ENCODE peak calls at places on chromosome 5, in ten cellular contexts. J is substantia nigra; W is NCI-H1417; Q is cardiac fibroblast; B is ureter; N is stimulated activated CD8-positive, alpha-beta memory T cell treated with anti-CD3 and anti-CD28 coated beads, Interleukin-12 subunit alpha, Interleukin-12 subunit beta, amount 100 ng/mL, for 1 hour; Z is heart left ventricle; O is fibroblast of the conjunctiva; I is iris pigment epithelial cell; D is iPS-NIHi11. R is an unnamed sample.

GRCh38 chr5:92916036-92916435 is 665.0 kb downstream of the NR2F1-AS1 start:
- DNase-seq in Q (peak), O (peak), J (no peak), D (no peak), Z (no peak), B (no peak), N (no peak), W (peak), I (peak), R (no peak)

GRCh38 chr5:36202521-36202961 is 39.2 kb downstream of the NADK2 start:
- DNase-seq in J (no peak), O (no peak), I (peak), N (no peak), D (no peak), W (no peak), B (no peak), Q (peak), Z (peak), R (no peak)

GRCh38 chr5:90096415-90097081 is 313.0 kb downstream of the CETN3 start:
- DNase-seq in O (no peak), B (no peak), Q (peak), W (no peak), Z (no peak), J (no peak), N (no peak), I (peak), D (no peak), R (no peak)

GRCh38 chr5:172452398-172453205 is 1.7 kb downstream of the SH3PXD2B start:
- DNase-seq in Q (peak), B (no peak), W (peak), I (peak), J (no peak), D (no peak), O (peak), Z (peak), N (no peak), R (no peak)

GRCh38 chr5:10856646-10857332 is 95.8 kb upstream of the DAP start:
- DNase-seq in B (peak), I (peak), Z (peak), D (peak), N (no peak), Q (peak), W (no peak), O (peak), J (peak), R (peak)

GRCh38 chr5:180113660-180114303 is 42.2 kb upstream of the RNF130 start:
- DNase-seq in Z (no peak), W (no peak), B (no peak), Q (no peak), N (no peak), J (no peak), I (no peak), D (no peak), O (no peak), R (no peak)

GRCh38 chr5:45225571-45226031 is 416.9 kb downstream of the MRPS30 start:
- DNase-seq in I (no peak), D (peak), Q (no peak), N (no peak), Z (no peak), W (no peak), B (no peak), O (no peak), J (no peak), R (no peak)

GRCh38 chr5:79143684-79144379 is 32.2 kb downstream of the BHMT start:
- DNase-seq in Z (no peak), D (no peak), B (no peak), W (no peak), N (no peak), O (no peak), J (no peak), I (peak), Q (no peak), R (no peak)

GRCh38 chr5:34511481-34511880 is 144.6 kb upstream of the RAI14 start:
- DNase-seq in I (no peak), O (no peak), W (no peak), N (no peak), J (no peak), Q (no peak), Z (no peak), D (no peak), B (no peak), R (no peak)